ENCODE peak calls at places on chromosomes 3 and 15, in four cellular contexts. Q is sigmoid colon, G is K562, R is HL-60. K is an unnamed sample.

GRCh38 chr15:74580538-74581350 is 34.9 kb upstream of the CLK3 start:
- DNase-seq in Q (no peak), G (peak), R (no peak), K (no peak)

GRCh38 chr15:72110355-72110754 is 7.6 kb downstream of the MYO9A start:
- DNase-seq in G (no peak), Q (no peak), R (no peak), K (no peak)

GRCh38 chr3:149784064-149784704 is 8.2 kb downstream of the ANKUB1 start:
- DNase-seq in G (no peak), R (no peak), Q (no peak), K (no peak)

GRCh38 chr15:59290311-59291213 is 82.1 kb downstream of the MYO1E start:
- DNase-seq in G (no peak), R (no peak), Q (no peak), K (no peak)

GRCh38 chr3:115922681-115923347 is 299.5 kb downstream of the GAP43 start:
- DNase-seq in G (no peak), Q (no peak), R (no peak), K (no peak)

GRCh38 chr15:75732809-75733451 is 20.3 kb upstream of the CSPG4 start:
- DNase-seq in Q (peak), G (peak), R (no peak), K (no peak)

GRCh38 chr15:28901987-28902745 is 16.4 kb downstream of the APBA2 start:
- DNase-seq in G (no peak), Q (no peak), R (no peak), K (no peak)

GRCh38 chr15:51184637-51185036 is 89.9 kb upstream of the TNFAIP8L3 start:
- DNase-seq in R (no peak), G (no peak), Q (no peak), K (no peak)

GRCh38 chr3:121822973-121823372 is 11.9 kb downstream of the IQCB1 start:
- DNase-seq in R (no peak), Q (no peak), G (no peak), K (no peak)

GRCh38 chr15:35038655-35039534 is 46.2 kb downstream of the NANOGP8 start:
- DNase-seq in Q (no peak), G (no peak), R (no peak), K (no peak)

GRCh38 chr15:34583399-34584320 is at the start of gene GOLGA8B:
- DNase-seq in R (peak), Q (peak), G (peak), K (no peak)

GRCh38 chr3:59388555-59389280 is 338.9 kb upstream of the CFAP20DC start:
- DNase-seq in Q (no peak), G (no peak), R (no peak), K (no peak)

GRCh38 chr3:58560771-58561311 is 16.4 kb downstream of the FAM107A start:
- DNase-seq in R (no peak), Q (no peak), G (peak), K (no peak)

GRCh38 chr15:33200903-33201302 is 6.4 kb upstream of the FMN1 start:
- DNase-seq in Q (no peak), R (no peak), G (no peak), K (no peak)

GRCh38 chr15:81161215-81161673 is 27.2 kb downstream of the CFAP161 start:
- DNase-seq in G (no peak), Q (no peak), R (no peak), K (no peak)

GRCh38 chr3:52248165-52248541 is 2.6 kb downstream of the PPM1M start:
- DNase-seq in R (no peak), Q (no peak), G (no peak), K (no peak)

GRCh38 chr3:21390136-21390535 is 360.9 kb downstream of the ZNF385D start:
- DNase-seq in Q (no peak), R (no peak), G (no peak), K (no peak)

GRCh38 chr3:88713233-88713691 is 394.2 kb upstream of the EPHA3 start:
- DNase-seq in G (no peak), Q (no peak), R (no peak), K (no peak)

GRCh38 chr3:12769761-12770160 is 10.7 kb upstream of the TMEM40 start:
- DNase-seq in Q (no peak), R (no peak), G (no peak), K (no peak)

GRCh38 chr3:12768579-12769527 is 9.8 kb upstream of the TMEM40 start:
- DNase-seq in Q (no peak), G (peak), R (no peak), K (no peak)

GRCh38 chr3:12771236-12771635 is 12.2 kb upstream of the TMEM40 start:
- DNase-seq in R (no peak), Q (no peak), G (no peak), K (no peak)

GRCh38 chr3:12764171-12764776 is 5.2 kb upstream of the TMEM40 start:
- DNase-seq in R (no peak), G (no peak), Q (no peak), K (no peak)

DNA sequence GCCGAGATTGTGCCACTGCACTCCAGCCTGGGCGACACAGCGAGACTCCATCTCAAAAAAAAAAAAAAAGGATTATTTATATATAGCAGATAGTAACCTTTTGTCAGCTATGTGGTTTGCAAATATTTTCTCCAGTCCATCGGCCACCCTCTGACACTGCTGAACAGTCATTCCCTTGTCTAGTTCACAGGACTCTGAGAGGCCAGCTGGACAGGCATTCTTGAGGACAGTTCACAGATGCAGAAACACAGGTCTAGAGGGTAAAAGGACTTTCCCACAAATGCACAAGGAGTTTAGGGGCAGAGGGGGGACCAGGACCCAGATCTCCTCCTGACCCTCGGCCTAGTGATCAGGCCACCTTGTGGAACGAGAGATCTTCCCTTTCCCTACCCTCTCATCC is 7.5 kb upstream of the TMEM40 start:
- DNase-seq in R (no peak), G (no peak), Q (no peak), K (no peak)
- H3K4me3 ChIP-seq in R (no peak), G (no peak), Q (no peak), K (no peak)

DNA sequence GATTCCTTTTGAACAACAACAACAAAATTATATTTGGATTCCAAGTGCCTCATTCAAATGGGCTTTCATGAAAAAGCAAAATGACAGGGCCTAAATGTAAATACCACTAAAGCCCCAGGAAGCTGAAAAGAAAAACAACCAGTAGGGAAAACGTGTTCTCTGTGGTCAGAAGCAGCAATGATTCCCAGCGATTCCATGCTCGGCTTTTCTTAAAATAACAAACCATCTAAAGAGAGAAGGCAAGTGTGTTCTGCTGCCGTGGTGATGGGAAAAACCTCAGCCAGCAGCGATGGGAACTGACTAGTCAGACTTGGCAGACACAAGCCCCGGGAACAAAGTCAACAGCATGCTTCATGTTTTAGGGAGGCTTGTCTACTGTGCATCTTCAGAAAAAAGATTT is 153.6 kb downstream of the TNIK start:
- DNase-seq in R (no peak), G (no peak), Q (peak), K (no peak)
- TF ChIP-seq POLR2AphosphoS5 in R (no peak), G (no peak), Q (peak), K (no peak)

GRCh38 chr3:63993653-63994079 is 29.6 kb downstream of the PSMD6 start:
- DNase-seq in R (peak), G (peak), Q (peak), K (peak)

GRCh38 chr3:63990733-63991132 is 32.6 kb downstream of the PSMD6 start:
- DNase-seq in G (no peak), R (no peak), Q (no peak), K (no peak)

GRCh38 chr3:63991666-63992065 is 31.6 kb downstream of the PSMD6 start:
- DNase-seq in R (no peak), G (no peak), Q (no peak), K (no peak)

GRCh38 chr3:63990204-63990603 is 33.1 kb downstream of the PSMD6 start:
- DNase-seq in R (no peak), Q (no peak), G (no peak), K (no peak)

GRCh38 chr3:63992461-63993209 is 30.7 kb downstream of the PSMD6 start:
- DNase-seq in G (no peak), Q (no peak), R (no peak), K (no peak)
- H3K27ac ChIP-seq in G (no peak), Q (peak), R (no peak), K (no peak)

DNA sequence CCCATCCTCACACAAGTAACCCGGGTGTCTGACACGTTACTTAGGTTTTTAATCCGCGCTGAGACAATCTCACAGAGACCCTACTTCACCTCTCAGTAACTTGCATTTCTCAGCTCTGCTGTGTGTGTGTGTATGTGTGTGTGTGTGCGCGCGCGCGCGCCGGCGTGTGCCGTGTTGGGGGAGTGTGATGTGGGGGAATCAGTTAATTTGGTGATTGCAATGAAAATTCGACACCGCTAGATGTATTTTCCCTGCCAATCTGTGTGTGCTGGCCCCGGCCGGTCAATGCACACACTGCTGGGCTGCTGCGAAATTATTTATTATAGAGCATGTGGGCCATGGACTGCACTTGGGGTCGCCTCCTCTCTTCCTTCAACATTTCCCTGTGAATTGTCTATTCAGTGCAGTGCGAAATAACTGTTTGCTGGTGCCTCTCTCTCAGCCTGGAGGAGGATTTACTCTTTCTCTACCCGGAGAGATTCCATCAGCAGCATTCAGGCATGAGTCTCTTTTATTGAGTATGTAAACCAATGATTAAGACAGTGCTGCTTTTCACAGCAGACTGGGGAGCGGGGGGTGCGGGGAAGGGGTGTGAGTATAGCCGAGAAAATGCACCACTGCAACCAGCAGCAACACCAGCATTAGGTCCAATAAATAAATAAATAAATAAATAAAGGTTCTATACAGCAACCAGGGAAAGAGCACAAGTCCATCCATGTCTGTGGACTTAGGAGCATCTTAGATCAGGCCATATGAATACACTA is 2.9 kb downstream of the CADM2 start:
- DNase-seq in G (no peak), R (no peak), Q (no peak), K (no peak)
- H3K4me3 ChIP-seq in G (no peak), R (no peak), Q (peak), K (no peak)

DNA sequence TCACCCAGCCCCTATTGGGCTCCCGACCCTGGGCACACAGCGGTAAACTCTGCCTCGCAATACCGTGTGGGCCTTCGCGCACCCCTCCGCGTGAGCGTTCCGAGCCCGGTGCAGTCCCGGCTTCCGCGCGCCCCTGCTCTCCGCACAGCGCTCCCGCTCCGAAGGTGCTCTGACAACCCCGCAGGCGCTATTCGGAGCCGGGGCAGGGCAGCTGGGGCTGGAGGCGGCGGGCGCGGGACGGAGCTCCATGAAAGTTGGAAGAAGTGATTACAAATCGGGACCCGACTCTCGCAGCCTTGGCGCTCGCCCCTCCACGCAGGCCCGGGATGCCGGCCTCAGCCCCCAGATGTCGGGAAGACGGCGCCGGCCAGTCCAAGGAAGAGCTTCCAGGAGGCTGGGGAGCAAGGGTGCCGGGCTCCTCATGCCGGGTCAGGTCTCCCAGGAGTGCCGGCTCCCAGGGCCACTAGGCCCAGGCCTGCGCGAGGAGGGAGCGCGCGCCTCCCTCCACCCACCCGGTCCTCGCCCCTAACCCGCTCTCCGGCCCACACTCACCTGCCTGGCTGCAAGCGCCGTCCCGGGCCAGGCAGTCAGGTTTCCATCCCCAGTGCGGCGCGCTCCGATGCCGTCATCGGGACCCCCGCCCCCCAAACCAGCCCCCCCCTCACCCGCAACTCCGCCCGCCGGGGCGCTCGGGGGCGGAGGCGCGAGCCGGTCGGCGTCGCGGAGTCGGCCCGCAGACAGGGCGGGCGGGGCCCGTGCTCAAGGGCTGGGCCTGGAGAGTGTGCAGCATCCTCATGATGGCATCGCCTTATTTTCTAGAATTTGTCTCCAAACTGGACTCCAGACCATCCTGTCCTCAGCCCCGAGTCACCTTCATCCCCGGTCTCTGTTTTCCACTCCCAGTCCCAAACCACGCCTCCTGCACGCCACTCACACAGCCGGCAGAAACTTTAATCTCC is at the start of gene KIF7:
- DNase-seq in Q (peak), G (peak), R (no peak), K (no peak)
- TF ChIP-seq POLR2AphosphoS5 in Q (peak), G (no peak), R (no peak), K (no peak)

DNA sequence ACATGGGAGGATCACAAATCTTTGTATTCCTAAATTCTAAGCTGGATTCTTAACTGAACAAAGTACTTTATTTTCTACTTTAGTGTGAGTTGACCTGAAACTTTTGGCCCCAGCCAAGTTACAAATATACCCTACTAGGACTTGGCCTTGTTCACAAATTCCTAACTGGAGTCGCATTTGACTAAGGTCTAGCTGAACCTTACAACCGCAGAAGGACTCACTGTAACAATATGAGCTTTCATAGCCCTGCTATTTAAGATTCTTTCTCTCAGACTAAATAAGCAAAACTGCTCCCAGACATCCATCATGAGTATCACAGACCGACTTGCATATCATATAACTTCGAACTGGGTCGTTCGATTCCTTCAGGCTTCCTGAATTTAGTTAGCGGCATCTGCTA is 28.3 kb upstream of the ADAMTS9 start:
- DNase-seq in R (no peak), G (no peak), Q (no peak), K (no peak)
- H3K27ac ChIP-seq in R (no peak), G (no peak), Q (no peak), K (no peak)

DNA sequence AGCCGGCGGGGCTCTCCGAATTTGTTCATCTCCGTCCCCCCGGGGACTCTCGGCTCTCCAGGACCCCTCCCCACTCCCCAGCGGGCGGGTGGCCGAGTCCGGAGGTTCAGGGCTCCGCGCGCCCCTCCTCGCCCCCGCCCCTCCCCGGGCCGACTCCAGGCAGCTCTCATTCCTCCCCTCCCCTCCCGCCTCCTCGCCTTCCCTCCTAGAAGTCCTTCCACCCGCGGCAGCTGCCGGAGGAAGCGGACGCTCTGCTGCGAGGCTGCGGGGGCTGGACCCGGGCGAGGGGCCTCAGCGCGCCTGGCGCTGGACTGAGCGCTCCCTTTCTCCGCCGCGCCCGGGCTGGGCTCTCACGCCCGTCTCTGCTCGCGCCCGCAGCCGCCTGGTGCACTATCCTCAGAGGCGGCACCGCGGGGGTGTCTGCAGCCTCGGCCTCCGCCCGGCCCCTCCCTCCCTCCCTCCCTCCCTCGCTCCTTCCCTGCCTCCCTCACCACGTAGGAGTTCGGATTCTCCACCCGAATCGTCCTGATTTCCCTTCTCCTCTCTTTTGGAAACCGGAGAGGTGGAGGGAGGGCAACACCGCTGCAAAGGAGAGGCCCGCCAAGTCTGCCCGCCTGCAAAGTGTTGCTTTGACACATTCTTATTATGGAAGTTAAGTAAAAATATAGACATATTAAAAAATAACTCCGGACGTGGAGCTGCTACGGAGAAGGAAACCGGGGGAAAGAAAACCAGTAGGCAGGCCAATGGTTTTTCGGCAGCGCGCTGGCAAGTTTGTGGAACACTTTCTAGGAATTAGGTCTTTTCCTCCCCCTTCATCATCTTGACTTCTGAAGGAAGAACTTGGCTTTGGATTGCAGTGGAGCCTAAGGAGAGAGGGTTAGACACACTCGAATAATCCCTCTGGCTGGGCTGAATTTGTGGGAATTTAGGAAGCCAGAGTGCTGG is at the start of gene ROBO2:
- DNase-seq in G (peak), R (no peak), Q (peak), K (no peak)
- H3K4me3 ChIP-seq in G (peak), R (no peak), Q (peak), K (peak)

GRCh38 chr15:90878660-90879059 is 5.6 kb upstream of the FES start:
- DNase-seq in G (no peak), Q (no peak), R (no peak), K (no peak)

GRCh38 chr15:90876512-90877170 is 7.7 kb upstream of the FES start:
- DNase-seq in Q (no peak), R (no peak), G (no peak), K (no peak)

GRCh38 chr15:90876046-90876445 is 7.7 kb downstream of the FURIN start:
- DNase-seq in G (no peak), Q (no peak), R (no peak), K (no peak)

GRCh38 chr15:90877996-90878395 is 6.3 kb upstream of the FES start:
- DNase-seq in R (no peak), G (no peak), Q (no peak), K (no peak)

DNA sequence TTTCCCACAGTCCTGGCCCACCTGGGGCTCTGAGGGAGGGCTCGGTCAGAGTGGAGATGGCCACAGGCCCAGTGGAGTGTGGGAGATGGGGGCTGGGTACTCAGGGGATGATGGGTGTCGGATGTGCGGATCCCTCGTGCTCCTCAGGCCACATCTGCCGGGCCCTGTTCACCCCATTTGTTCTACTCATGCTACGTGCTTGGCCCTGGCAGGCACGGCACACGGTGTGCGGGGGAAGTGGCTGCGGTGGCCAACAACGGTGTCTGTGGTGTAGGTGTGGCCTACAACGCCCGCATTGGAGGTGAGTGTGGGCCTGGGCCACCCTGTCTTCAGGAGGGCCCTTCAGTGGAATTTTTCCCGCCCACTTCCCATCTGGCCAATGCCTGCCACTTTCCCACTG is 7.0 kb upstream of the FES start:
- DNase-seq in Q (no peak), R (no peak), G (no peak), K (no peak)
- TF ChIP-seq POLR2AphosphoS5 in Q (no peak), R (no peak), G (no peak), K (no peak)

GRCh38 chr15:61467823-61468222 is 238.7 kb upstream of the RORA start:
- DNase-seq in R (no peak), Q (no peak), G (no peak), K (no peak)
- H3K27ac ChIP-seq in R (no peak), Q (no peak), G (no peak), K (no peak)

GRCh38 chr3:53457068-53457467 is 37.3 kb upstream of the CACNA1D start:
- DNase-seq in Q (no peak), R (no peak), G (no peak), K (no peak)
- H3K4me3 ChIP-seq in Q (no peak), R (no peak), G (no peak), K (no peak)

K was measured in breast epithelium.